ENCODE peak calls at places on chromosomes 7 and 10, in five cellular contexts. One of them, this sample, is unnamed.

GRCh38 chr10:69941730-69942129 is 110.9 kb upstream of the MACROH2A2 start:
- DNase-seq in A549: no peak
- DNase-seq in LNCaP clone FGC: no peak
- DNase-seq in endothelial cell of umbilical vein: no peak
- DNase-seq in SK-N-MC: no peak
- DNase-seq in this sample: no peak

GRCh38 chr7:100901921-100902332 is 6.2 kb upstream of the ACHE start:
- DNase-seq in A549: no peak
- DNase-seq in SK-N-MC: no peak
- DNase-seq in endothelial cell of umbilical vein: no peak
- DNase-seq in LNCaP clone FGC: no peak
- DNase-seq in this sample: no peak

GRCh38 chr10:99758241-99758891 is 24.1 kb upstream of the ABCC2 start:
- DNase-seq in endothelial cell of umbilical vein: no peak
- DNase-seq in SK-N-MC: no peak
- DNase-seq in LNCaP clone FGC: no peak
- DNase-seq in A549: no peak
- DNase-seq in this sample: no peak

GRCh38 chr7:46468753-46469356 is 547.8 kb upstream of the IGFBP3 start:
- DNase-seq in endothelial cell of umbilical vein: no peak
- DNase-seq in A549: peak
- DNase-seq in LNCaP clone FGC: no peak
- DNase-seq in SK-N-MC: no peak
- DNase-seq in this sample: peak

GRCh38 chr7:15685358-15686181 is 913 bp downstream of the MEOX2 start:
- DNase-seq in endothelial cell of umbilical vein: peak
- DNase-seq in SK-N-MC: no peak
- DNase-seq in LNCaP clone FGC: no peak
- DNase-seq in A549: no peak
- DNase-seq in this sample: no peak

GRCh38 chr10:62778125-62778524 is 26.4 kb upstream of the ADO start:
- DNase-seq in A549: no peak
- DNase-seq in LNCaP clone FGC: no peak
- DNase-seq in endothelial cell of umbilical vein: no peak
- DNase-seq in SK-N-MC: no peak
- DNase-seq in this sample: no peak

GRCh38 chr7:105014725-105015630 is 973 bp downstream of the KMT2E start:
- DNase-seq in LNCaP clone FGC: no peak
- DNase-seq in A549: peak
- DNase-seq in SK-N-MC: no peak
- DNase-seq in endothelial cell of umbilical vein: peak
- DNase-seq in this sample: peak

GRCh38 chr10:80568306-80568705 is 30.6 kb downstream of the SH2D4B start:
- DNase-seq in LNCaP clone FGC: no peak
- DNase-seq in A549: no peak
- DNase-seq in endothelial cell of umbilical vein: no peak
- DNase-seq in SK-N-MC: no peak
- DNase-seq in this sample: no peak

GRCh38 chr7:136012238-136012637 is 35.1 kb upstream of the MTPN start:
- DNase-seq in endothelial cell of umbilical vein: no peak
- DNase-seq in SK-N-MC: no peak
- DNase-seq in A549: no peak
- DNase-seq in LNCaP clone FGC: no peak
- DNase-seq in this sample: no peak

GRCh38 chr10:72218329-72218728 is 2.3 kb upstream of the ASCC1 start:
- DNase-seq in A549: no peak
- DNase-seq in endothelial cell of umbilical vein: no peak
- DNase-seq in SK-N-MC: no peak
- DNase-seq in LNCaP clone FGC: no peak
- DNase-seq in this sample: no peak

GRCh38 chr7:20998309-20998708 is 211.6 kb upstream of the SP8 start:
- DNase-seq in endothelial cell of umbilical vein: no peak
- DNase-seq in LNCaP clone FGC: peak
- DNase-seq in SK-N-MC: no peak
- DNase-seq in A549: no peak
- DNase-seq in this sample: no peak

GRCh38 chr10:119776536-119776935 is 50.7 kb downstream of the INPP5F start:
- DNase-seq in endothelial cell of umbilical vein: no peak
- DNase-seq in SK-N-MC: no peak
- DNase-seq in LNCaP clone FGC: no peak
- DNase-seq in A549: no peak
- DNase-seq in this sample: no peak

GRCh38 chr10:2985729-2986232 is 81.6 kb upstream of the PFKP start:
- DNase-seq in SK-N-MC: no peak
- DNase-seq in A549: peak
- DNase-seq in LNCaP clone FGC: peak
- DNase-seq in endothelial cell of umbilical vein: peak
- DNase-seq in this sample: no peak

GRCh38 chr7:16027396-16027795 is 340.9 kb upstream of the MEOX2 start:
- DNase-seq in SK-N-MC: no peak
- DNase-seq in LNCaP clone FGC: no peak
- DNase-seq in endothelial cell of umbilical vein: no peak
- DNase-seq in A549: no peak
- DNase-seq in this sample: no peak

GRCh38 chr7:699260-700170 is 27.0 kb upstream of the DNAAF5 start:
- DNase-seq in LNCaP clone FGC: no peak
- DNase-seq in A549: no peak
- DNase-seq in SK-N-MC: no peak
- DNase-seq in endothelial cell of umbilical vein: peak
- DNase-seq in this sample: no peak

GRCh38 chr10:65891073-65891981 is 1034.5 kb upstream of the LRRTM3 start:
- DNase-seq in LNCaP clone FGC: peak
- DNase-seq in endothelial cell of umbilical vein: no peak
- DNase-seq in A549: peak
- DNase-seq in SK-N-MC: no peak
- DNase-seq in this sample: no peak

GRCh38 chr10:133318494-133319127 is 9.9 kb downstream of the ZNF511 start:
- DNase-seq in endothelial cell of umbilical vein: peak
- DNase-seq in SK-N-MC: no peak
- DNase-seq in LNCaP clone FGC: no peak
- DNase-seq in A549: peak
- DNase-seq in this sample: peak
- H3K4me3 ChIP-seq in endothelial cell of umbilical vein: no peak
- H3K4me3 ChIP-seq in SK-N-MC: peak
- H3K4me3 ChIP-seq in LNCaP clone FGC: peak
- H3K4me3 ChIP-seq in A549: peak
- H3K4me3 ChIP-seq in this sample: peak

DNA sequence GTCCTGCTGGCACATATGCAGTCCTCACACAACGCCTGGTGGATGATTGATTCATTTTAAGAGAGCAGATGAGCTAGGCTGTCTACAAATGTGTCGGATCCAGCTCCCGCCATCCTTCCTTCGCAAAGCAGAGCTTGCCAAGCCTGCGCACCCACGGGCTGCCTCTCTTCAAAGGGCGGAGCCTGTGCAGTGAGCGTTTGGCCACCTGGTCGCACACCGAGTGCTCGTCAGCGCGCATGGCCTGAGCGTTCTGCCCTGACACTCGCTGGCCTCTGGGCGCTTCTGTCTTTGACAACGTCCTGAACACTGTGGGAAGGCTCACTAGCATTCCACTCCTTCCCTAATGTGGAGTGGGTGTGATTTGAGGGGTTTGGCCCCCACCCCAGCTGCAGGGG is 47.1 kb upstream of the TMEM72 start:
- DNase-seq in endothelial cell of umbilical vein: peak
- DNase-seq in SK-N-MC: no peak
- DNase-seq in A549: no peak
- DNase-seq in LNCaP clone FGC: no peak
- DNase-seq in this sample: no peak
- H3K4me3 ChIP-seq in endothelial cell of umbilical vein: no peak
- H3K4me3 ChIP-seq in SK-N-MC: no peak
- H3K4me3 ChIP-seq in A549: peak
- H3K4me3 ChIP-seq in LNCaP clone FGC: no peak
- H3K4me3 ChIP-seq in this sample: no peak

DNA sequence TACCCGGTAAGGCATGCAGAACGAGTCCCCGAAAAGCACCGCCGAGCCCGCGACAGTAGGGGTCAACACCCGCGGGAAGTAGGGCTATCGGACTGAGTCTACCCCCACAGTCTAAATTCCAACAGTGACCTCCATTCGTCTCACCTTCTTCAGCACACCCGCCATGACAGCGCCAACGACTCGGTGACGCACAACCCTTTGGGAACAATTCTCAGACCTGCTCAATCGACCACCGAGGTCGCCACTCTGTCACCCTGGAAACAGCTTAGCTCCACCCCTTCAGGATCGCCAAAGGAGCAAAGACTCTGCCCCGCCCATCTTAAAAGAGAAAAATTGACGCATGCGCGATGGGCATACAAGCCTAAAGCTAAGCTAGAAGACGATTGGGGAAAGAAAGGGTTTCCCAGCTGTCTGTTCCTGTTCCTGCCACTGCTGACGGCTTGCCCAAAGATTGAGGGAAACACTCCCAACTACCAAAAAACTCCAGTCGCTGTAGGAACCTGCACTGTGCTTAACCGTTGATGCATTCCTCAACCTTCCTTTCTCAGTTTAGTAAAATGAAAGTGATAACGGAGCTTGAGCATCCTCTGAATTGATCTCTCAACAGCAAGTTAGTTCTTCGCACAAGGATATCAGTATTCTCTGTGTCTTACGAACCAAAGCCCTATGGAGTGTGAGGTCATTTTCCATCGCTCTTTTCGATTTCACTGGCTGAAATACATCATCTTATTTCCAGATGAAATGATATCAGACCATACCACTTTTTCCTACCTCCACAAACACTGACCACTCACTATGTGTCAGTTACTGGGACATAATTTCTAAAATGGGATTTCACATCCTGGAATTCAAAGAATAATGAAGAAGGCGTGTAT is at the start of gene NDUFA5:
- DNase-seq in endothelial cell of umbilical vein: peak
- DNase-seq in A549: peak
- DNase-seq in LNCaP clone FGC: peak
- DNase-seq in SK-N-MC: peak
- DNase-seq in this sample: peak
- H3K4me3 ChIP-seq in endothelial cell of umbilical vein: peak
- H3K4me3 ChIP-seq in A549: peak
- H3K4me3 ChIP-seq in LNCaP clone FGC: peak
- H3K4me3 ChIP-seq in SK-N-MC: peak
- H3K4me3 ChIP-seq in this sample: peak

GRCh38 chr10:102998508-102998907 is 80.4 kb downstream of the CNNM2 start:
- DNase-seq in SK-N-MC: no peak
- DNase-seq in LNCaP clone FGC: no peak
- DNase-seq in endothelial cell of umbilical vein: no peak
- DNase-seq in A549: no peak
- DNase-seq in this sample: no peak

GRCh38 chr10:102994551-102995295 is 76.6 kb downstream of the CNNM2 start:
- DNase-seq in SK-N-MC: no peak
- DNase-seq in A549: no peak
- DNase-seq in LNCaP clone FGC: no peak
- DNase-seq in endothelial cell of umbilical vein: no peak
- DNase-seq in this sample: no peak

GRCh38 chr10:102996876-102997275 is 78.8 kb downstream of the CNNM2 start:
- DNase-seq in SK-N-MC: no peak
- DNase-seq in LNCaP clone FGC: no peak
- DNase-seq in A549: no peak
- DNase-seq in endothelial cell of umbilical vein: no peak
- DNase-seq in this sample: no peak

GRCh38 chr10:102997998-102998397 is 79.9 kb downstream of the CNNM2 start:
- DNase-seq in SK-N-MC: no peak
- DNase-seq in LNCaP clone FGC: no peak
- DNase-seq in A549: no peak
- DNase-seq in endothelial cell of umbilical vein: no peak
- DNase-seq in this sample: no peak
- H3K4me3 ChIP-seq in SK-N-MC: no peak
- H3K4me3 ChIP-seq in LNCaP clone FGC: no peak
- H3K4me3 ChIP-seq in A549: no peak
- H3K4me3 ChIP-seq in endothelial cell of umbilical vein: no peak
- H3K4me3 ChIP-seq in this sample: no peak

DNA sequence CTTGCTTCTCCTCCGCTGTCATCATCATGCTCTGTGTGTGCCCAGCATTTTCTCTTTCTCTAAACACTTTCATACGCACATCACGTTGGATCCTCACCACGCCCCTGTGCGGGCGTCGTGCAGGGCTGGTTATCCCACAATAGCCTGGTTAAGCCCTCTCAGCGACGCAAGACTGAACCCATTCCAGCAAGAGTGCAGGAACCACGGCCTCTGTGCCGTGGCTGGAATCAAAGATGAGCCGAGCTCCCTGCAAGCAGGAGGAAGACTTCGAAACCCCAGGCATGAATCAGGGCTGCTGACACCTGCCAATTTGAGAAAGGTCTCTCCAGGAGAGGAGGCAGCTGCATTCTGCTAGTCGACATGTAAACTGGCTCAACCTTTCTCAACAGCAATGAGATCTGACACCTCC is 74.8 kb upstream of the FOXK1 start:
- DNase-seq in endothelial cell of umbilical vein: no peak
- DNase-seq in A549: no peak
- DNase-seq in SK-N-MC: no peak
- DNase-seq in LNCaP clone FGC: no peak
- DNase-seq in this sample: no peak
- H3K4me3 ChIP-seq in endothelial cell of umbilical vein: no peak
- H3K4me3 ChIP-seq in A549: no peak
- H3K4me3 ChIP-seq in SK-N-MC: no peak
- H3K4me3 ChIP-seq in LNCaP clone FGC: no peak
- H3K4me3 ChIP-seq in this sample: no peak

DNA sequence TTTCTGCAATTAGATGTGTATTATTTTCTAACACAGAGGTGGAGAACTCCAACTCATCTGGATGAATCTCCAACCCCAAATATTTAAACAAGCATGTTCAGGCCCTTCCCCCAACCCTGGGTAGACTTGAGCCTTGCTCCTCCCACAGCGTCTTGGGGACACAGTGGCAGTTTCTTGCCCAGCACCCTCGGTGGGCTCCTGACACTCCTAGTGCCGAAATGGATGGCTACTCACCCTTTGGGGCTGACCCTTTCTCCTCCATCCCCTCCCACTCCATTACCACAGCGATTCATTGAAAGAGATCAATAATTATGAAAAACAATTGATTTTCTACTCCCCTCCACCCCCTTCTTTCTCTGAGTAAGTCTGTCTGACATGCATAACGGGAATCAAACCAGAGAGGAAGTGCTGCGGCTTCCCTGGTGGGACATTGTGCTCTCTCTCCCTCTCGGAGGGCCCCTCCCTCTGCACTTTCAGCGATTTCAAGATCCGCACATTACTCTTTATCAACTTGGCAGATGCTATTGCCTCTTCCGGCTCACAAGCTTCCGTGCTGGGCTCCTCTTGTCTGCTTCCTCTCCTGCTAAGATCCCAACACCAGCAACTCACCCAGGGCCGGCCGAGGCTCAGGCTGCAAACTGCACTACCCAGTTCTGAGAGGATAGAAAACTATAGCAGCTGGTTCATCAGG is 78.9 kb upstream of the PLXNA4 start:
- DNase-seq in A549: no peak
- DNase-seq in SK-N-MC: peak
- DNase-seq in LNCaP clone FGC: no peak
- DNase-seq in endothelial cell of umbilical vein: peak
- DNase-seq in this sample: no peak
- H3K4me3 ChIP-seq in A549: no peak
- H3K4me3 ChIP-seq in SK-N-MC: peak
- H3K4me3 ChIP-seq in LNCaP clone FGC: no peak
- H3K4me3 ChIP-seq in endothelial cell of umbilical vein: no peak
- H3K4me3 ChIP-seq in this sample: no peak

This sample was measured in BE2C.